ENCODE peak calls at places on chromosomes 4 and X, in nine cellular contexts. S is astrocyte, W is memory B cell, M is testis, R is H4, P is anterior cingulate cortex, Y is DMS79, T is AG20443, Q is NCI-H2081. J is an unnamed sample.

GRCh38 chr4:137677851-137678250 is 145.6 kb upstream of the PCDH18 start:
- DNase-seq in M (no peak), P (no peak), T (peak; percentile 27), W (no peak), S (peak; percentile 75), R (no peak), Q (no peak), Y (no peak), J (no peak)

GRCh38 chrX:96538104-96538725 is 146.4 kb upstream of the DIAPH2 start:
- DNase-seq in M (no peak), P (no peak), Q (no peak), S (no peak), W (no peak), T (no peak), Y (no peak), R (peak; percentile 21), J (no peak)

GRCh38 chrX:68710870-68711576 is 63.6 kb downstream of the STARD8 start:
- DNase-seq in S (peak; percentile 18), Q (no peak), P (no peak), W (no peak), Y (no peak), T (peak; percentile 68), M (peak; percentile 28), R (peak; percentile 32), J (peak; percentile 31)

GRCh38 chr4:104631000-104631399 is 136.3 kb upstream of the CXXC4 start:
- DNase-seq in T (no peak), Q (no peak), W (no peak), M (no peak), Y (no peak), S (no peak), P (no peak), R (no peak), J (no peak)

GRCh38 chr4:7788687-7789425 is 150.8 kb downstream of the AFAP1 start:
- DNase-seq in T (no peak), R (no peak), Y (peak; percentile 3), W (no peak), S (no peak), M (no peak), P (no peak), Q (no peak), J (no peak)

GRCh38 chr4:20544645-20545044 is 155.6 kb upstream of the PACRGL start:
- DNase-seq in S (peak; percentile 33), T (peak; percentile 57), Q (peak; percentile 65), P (no peak), M (no peak), R (peak; percentile 71), Y (no peak), W (no peak), J (peak; percentile 49)

GRCh38 chrX:154411981-154412340 is 622 bp downstream of the TAFAZZIN start:
- DNase-seq in T (peak; percentile 58), W (peak; percentile 34), S (peak; percentile 23), R (peak; percentile 50), M (peak; percentile 84), Q (peak; percentile 55), P (peak; percentile 15), Y (peak; percentile 37), J (peak; percentile 72)

GRCh38 chrX:119455264-119455663 is 13.0 kb upstream of the SLC25A5 start:
- DNase-seq in Q (no peak), R (no peak), Y (no peak), T (no peak), S (no peak), W (no peak), M (no peak), P (no peak), J (no peak)

GRCh38 chrX:2583194-2584162 is 82.7 kb upstream of the DHRSX start:
- DNase-seq in T (no peak), P (no peak), M (no peak), Y (no peak), R (no peak), Q (no peak), S (no peak), W (no peak), J (no peak)